ENCODE peak calls at places on chromosomes 16 and 17, in seven cellular contexts. W is astrocyte of the spinal cord, C is AG09319, Y is lower leg skin, X is AG04450, I is Calu3, L is epithelial cell of proximal tubule. N is an unnamed sample.

GRCh38 chr16:35146031-35146710 is 1686.8 kb downstream of the TP53TG3F start:
- DNase-seq in W (no peak), C (no peak), Y (no peak), X (no peak), I (no peak), L (no peak), N (no peak)

GRCh38 chr16:1037023-1037933 is 35.3 kb upstream of the SSTR5 start:
- DNase-seq in W (no peak), C (no peak), Y (no peak), X (no peak), I (peak), L (no peak), N (no peak)

GRCh38 chr17:83170571-83171260 is 91.3 kb downstream of the METRNL start:
- DNase-seq in W (no peak), C (no peak), Y (no peak), X (no peak), I (no peak), L (no peak), N (no peak)

GRCh38 chr17:19329136-19329535 is 33.4 kb downstream of the B9D1 start:
- DNase-seq in W (no peak), C (no peak), Y (no peak), X (no peak), I (no peak), L (no peak), N (no peak)

GRCh38 chr17:66855204-66855603 is 20.3 kb downstream of the CACNG5 start:
- DNase-seq in W (no peak), C (no peak), Y (no peak), X (no peak), I (peak), L (no peak), N (no peak)

GRCh38 chr17:77352441-77352840 is 211.7 kb downstream of the SEC14L1 start:
- DNase-seq in W (no peak), C (no peak), Y (peak), X (no peak), I (no peak), L (no peak), N (no peak)

GRCh38 chr17:41777157-41777578 is 9.3 kb downstream of the JUP start:
- DNase-seq in W (no peak), C (no peak), Y (no peak), X (no peak), I (peak), L (peak), N (peak)

GRCh38 chr17:68035131-68035522 is 408 bp upstream of the KPNA2 start:
- DNase-seq in W (no peak), C (no peak), Y (peak), X (no peak), I (peak), L (no peak), N (peak)

DNA sequence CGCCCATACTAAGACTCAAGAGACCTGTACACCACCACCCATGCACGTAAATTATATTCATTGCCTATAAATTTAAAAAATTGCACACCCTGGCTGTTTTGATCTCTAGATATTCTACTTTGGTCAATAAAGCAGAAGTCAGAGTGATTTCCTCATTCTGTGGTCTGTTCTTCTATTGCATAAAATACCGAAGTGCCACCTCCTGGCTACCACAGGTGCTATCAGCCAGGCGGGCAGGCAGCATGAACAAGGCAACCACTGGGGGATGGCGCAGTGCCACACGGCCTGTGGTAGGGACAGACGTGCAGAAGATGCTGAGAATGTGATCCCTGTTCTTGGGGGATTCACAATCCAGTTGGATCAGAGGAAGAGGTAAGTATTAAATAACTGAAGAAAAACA is 122.3 kb downstream of the CDK5R1 start:
- DNase-seq in W (peak), C (no peak), Y (no peak), X (no peak), I (peak), L (no peak), N (no peak)
- TF ChIP-seq CTCF in W (peak), C (no peak), Y (no peak), X (no peak), I (peak), L (peak), N (no peak)

GRCh38 chr17:48530887-48531272 is at the start of gene HOXB1:
- DNase-seq in W (no peak), C (no peak), Y (no peak), X (no peak), I (no peak), L (no peak), N (peak)

GRCh38 chr17:48530208-48530886 is 464 bp downstream of the HOXB1 start:
- DNase-seq in W (no peak), C (no peak), Y (no peak), X (no peak), I (no peak), L (no peak), N (peak)

GRCh38 chr17:48529191-48529979 is 1.4 kb downstream of the HOXB1 start:
- DNase-seq in W (no peak), C (no peak), Y (no peak), X (no peak), I (no peak), L (no peak), N (peak)

GRCh38 chr17:48528153-48528912 is 2.5 kb downstream of the HOXB1 start:
- DNase-seq in W (no peak), C (no peak), Y (no peak), X (no peak), I (no peak), L (no peak), N (peak)

GRCh38 chr17:48532261-48532660 is 1.4 kb upstream of the HOXB1 start:
- DNase-seq in W (no peak), C (no peak), Y (no peak), X (no peak), I (no peak), L (no peak), N (peak)
- TF ChIP-seq CTCF in W (no peak), C (no peak), Y (no peak), X (no peak), I (no peak), L (no peak), N (no peak)

DNA sequence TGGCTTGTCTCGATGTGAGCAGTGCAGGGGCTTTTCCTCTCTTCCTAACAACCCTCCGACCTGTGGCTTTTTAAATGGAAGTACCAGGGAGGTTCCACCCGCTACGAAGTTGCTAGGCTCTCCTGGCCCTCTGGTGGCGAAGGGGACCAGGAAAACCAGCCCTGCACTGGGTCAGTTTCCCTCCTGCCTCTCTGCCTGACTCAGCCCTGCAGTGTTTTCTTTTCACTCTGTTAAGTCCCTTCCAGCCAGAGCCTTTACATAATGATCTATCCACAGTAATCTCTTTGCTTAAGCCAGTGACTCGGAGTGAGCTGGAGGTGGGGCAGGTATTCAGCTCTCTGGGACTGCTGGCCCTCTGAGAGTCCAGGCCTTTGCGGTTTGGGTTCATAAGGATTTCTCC is 331.3 kb upstream of the EEF2KMT start:
- DNase-seq in W (no peak), C (no peak), Y (no peak), X (no peak), I (peak), L (no peak), N (peak)
- TF ChIP-seq CTCF in W (no peak), C (no peak), Y (no peak), X (no peak), I (no peak), L (no peak), N (peak)

DNA sequence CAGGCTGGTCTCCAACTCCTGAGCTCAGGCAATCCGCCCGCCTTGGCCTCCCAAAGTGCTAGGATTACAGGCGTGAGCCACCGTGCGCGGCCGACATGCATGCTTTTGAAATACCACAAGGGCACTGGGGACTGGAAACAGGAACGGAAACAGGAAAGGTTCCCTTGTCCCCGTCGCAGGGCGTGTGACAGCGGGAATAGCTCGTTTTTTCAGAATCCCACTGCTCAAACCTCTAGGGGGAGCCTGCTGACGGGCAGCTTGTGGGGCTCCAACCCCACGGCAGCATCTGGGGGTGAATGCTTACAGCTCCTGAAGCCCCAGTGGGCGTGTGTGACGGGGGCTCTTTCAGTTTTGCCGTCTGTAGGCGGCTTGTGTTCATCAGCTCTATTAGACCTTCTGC is 18.8 kb upstream of the ASGR2 start:
- DNase-seq in W (no peak), C (no peak), Y (no peak), X (no peak), I (no peak), L (no peak), N (peak)
- TF ChIP-seq CTCF in W (peak), C (peak), Y (no peak), X (peak), I (no peak), L (no peak), N (peak)

N was measured in nephron progenitor cell.